ENCODE peak calls at places on chromosomes 3 and 15, in six cellular contexts. F is neural crest cell, R is foreskin fibroblast, A is M059J, H is activated B cell treated with CpG ODN at 0.5 μM for 24 hours, P is Daoy. S is an unnamed sample.

GRCh38 chr3:137304313-137305056 is 346.7 kb downstream of the IL20RB start:
- DNase-seq in F (no peak), R (no peak), A (no peak), H (no peak), P (no peak), S (no peak)

GRCh38 chr3:61227799-61228198 is 23.5 kb downstream of the FHIT start:
- DNase-seq in F (no peak), R (no peak), A (no peak), H (no peak), P (no peak), S (no peak)

GRCh38 chr3:179661777-179662176 is 8.9 kb downstream of the USP13 start:
- DNase-seq in F (no peak), R (no peak), A (no peak), H (no peak), P (no peak), S (no peak)

GRCh38 chr3:99699841-99700240 is 61.4 kb downstream of the COL8A1 start:
- DNase-seq in F (no peak), R (peak), A (peak), H (no peak), P (peak), S (no peak)

GRCh38 chr3:76958231-76958630 is 81.7 kb upstream of the ROBO2 start:
- DNase-seq in F (no peak), R (no peak), A (no peak), H (no peak), P (no peak), S (no peak)

GRCh38 chr3:12288466-12289129 is at the start of gene PPARG:
- DNase-seq in F (peak), R (peak), A (peak), H (no peak), P (peak), S (no peak)

GRCh38 chr3:151460774-151461450 is at the start of gene IGSF10:
- DNase-seq in F (peak), R (peak), A (peak), H (no peak), P (peak), S (no peak)

GRCh38 chr3:87088366-87088983 is 97.5 kb upstream of the VGLL3 start:
- DNase-seq in F (no peak), R (peak), A (peak), H (no peak), P (no peak), S (no peak)

GRCh38 chr3:188164248-188164687 is 10.3 kb downstream of the LPP start:
- DNase-seq in F (no peak), R (no peak), A (peak), H (no peak), P (no peak), S (no peak)

GRCh38 chr3:174232658-174233429 is 626.3 kb upstream of the NAALADL2 start:
- DNase-seq in F (no peak), R (no peak), A (no peak), H (no peak), P (no peak), S (no peak)

GRCh38 chr3:100954990-100955389 is 38.2 kb downstream of the ABI3BP start:
- DNase-seq in F (no peak), R (peak), A (peak), H (no peak), P (peak), S (no peak)

GRCh38 chr3:94118390-94118789 is 55.5 kb downstream of the NSUN3 start:
- DNase-seq in F (no peak), R (no peak), A (no peak), H (no peak), P (no peak), S (no peak)

GRCh38 chr15:47374222-47374621 is 343.1 kb upstream of the SEMA6D start:
- DNase-seq in F (no peak), R (peak), A (peak), H (no peak), P (peak), S (no peak)

GRCh38 chr3:197417451-197417850 is 119.0 kb upstream of the DLG1 start:
- DNase-seq in F (no peak), R (peak), A (no peak), H (no peak), P (no peak), S (no peak)

GRCh38 chr15:71610991-71611720 is 199.2 kb upstream of the NR2E3 start:
- DNase-seq in F (no peak), R (peak), A (no peak), H (no peak), P (no peak), S (no peak)

GRCh38 chr3:38824349-38824748 is 8.3 kb upstream of the SCN10A start:
- DNase-seq in F (no peak), R (no peak), A (no peak), H (no peak), P (no peak), S (no peak)

GRCh38 chr15:48096813-48097212 is 24.0 kb upstream of the SLC24A5 start:
- DNase-seq in F (no peak), R (peak), A (peak), H (no peak), P (peak), S (no peak)

GRCh38 chr15:44585633-44586032 is 48.7 kb downstream of the EIF3J start:
- DNase-seq in F (no peak), R (no peak), A (no peak), H (no peak), P (no peak), S (no peak)

GRCh38 chr15:66838202-66838601 is 136.2 kb downstream of the SMAD6 start:
- DNase-seq in F (no peak), R (no peak), A (no peak), H (no peak), P (no peak), S (no peak)

S was measured in HFF-Myc.